ENCODE peak calls at places on chromosomes 16 and 17, in nine cellular contexts. E, N, J, X, G, C, L, Y and Z are unnamed samples.

GRCh38 chr16:4873091-4873490 is 25.8 kb downstream of the UBN1 start:
- DNase-seq in E (no peak), N (no peak), J (no peak), X (no peak), G (no peak), C (no peak), L (no peak), Y (no peak), Z (no peak)

GRCh38 chr16:16037970-16038369 is 88.6 kb downstream of the ABCC1 start:
- DNase-seq in E (no peak), N (no peak), J (no peak), X (no peak), G (no peak), C (no peak), L (no peak), Y (no peak), Z (no peak)

GRCh38 chr17:17186051-17186450 is 20.1 kb downstream of the PLD6 start:
- DNase-seq in E (peak), N (no peak), J (no peak), X (no peak), G (no peak), C (no peak), L (no peak), Y (no peak), Z (peak)

GRCh38 chr17:62675260-62675659 is 47.8 kb downstream of the MRC2 start:
- DNase-seq in E (no peak), N (no peak), J (no peak), X (no peak), G (no peak), C (no peak), L (no peak), Y (no peak), Z (no peak)

GRCh38 chr16:26220894-26221293 is 529.1 kb downstream of the HS3ST4 start:
- DNase-seq in E (no peak), N (no peak), J (no peak), X (no peak), G (no peak), C (no peak), L (no peak), Y (no peak), Z (no peak)

GRCh38 chr17:4738136-4739121 is 1.2 kb upstream of the ZMYND15 start:
- DNase-seq in E (peak), N (no peak), J (no peak), X (peak), G (peak), C (no peak), L (no peak), Y (no peak), Z (no peak)

GRCh38 chr17:32191306-32191705 is 49.0 kb downstream of the RHOT1 start:
- DNase-seq in E (no peak), N (peak), J (no peak), X (no peak), G (no peak), C (peak), L (no peak), Y (no peak), Z (no peak)

GRCh38 chr16:71343078-71343477 is 15.4 kb upstream of the CALB2 start:
- DNase-seq in E (no peak), N (no peak), J (no peak), X (no peak), G (no peak), C (no peak), L (no peak), Y (no peak), Z (no peak)

GRCh38 chr17:18364166-18364565 is 816 bp upstream of the SHMT1 start:
- DNase-seq in E (no peak), N (no peak), J (no peak), X (no peak), G (no peak), C (no peak), L (no peak), Y (no peak), Z (no peak)

GRCh38 chr17:79504181-79504605 is 106.7 kb downstream of the RBFOX3 start:
- DNase-seq in E (no peak), N (no peak), J (no peak), X (no peak), G (no peak), C (no peak), L (no peak), Y (no peak), Z (no peak)

GRCh38 chr17:38628441-38628840 is 22.7 kb upstream of the SRCIN1 start:
- DNase-seq in E (no peak), N (peak), J (no peak), X (no peak), G (peak), C (no peak), L (no peak), Y (no peak), Z (no peak)

GRCh38 chr16:9934723-9935508 is 247.3 kb downstream of the GRIN2A start:
- DNase-seq in E (no peak), N (no peak), J (no peak), X (no peak), G (no peak), C (no peak), L (no peak), Y (no peak), Z (no peak)

GRCh38 chr17:43755389-43755875 is 3.2 kb downstream of the SOST start:
- DNase-seq in E (no peak), N (peak), J (no peak), X (no peak), G (no peak), C (no peak), L (peak), Y (no peak), Z (peak)

GRCh38 chr17:9054146-9054545 is 32.8 kb downstream of the NTN1 start:
- DNase-seq in E (no peak), N (no peak), J (no peak), X (no peak), G (no peak), C (no peak), L (no peak), Y (no peak), Z (no peak)

GRCh38 chr17:68591583-68591982 is 9.6 kb downstream of the FAM20A start:
- DNase-seq in E (no peak), N (peak), J (no peak), X (no peak), G (no peak), C (peak), L (no peak), Y (no peak), Z (no peak)

GRCh38 chr16:89489040-89489721 is 1.2 kb downstream of the ANKRD11 start:
- DNase-seq in E (peak), N (peak), J (peak), X (peak), G (peak), C (peak), L (peak), Y (peak), Z (peak)

GRCh38 chr16:51813609-51814008 is 662.5 kb upstream of the SALL1 start:
- DNase-seq in E (no peak), N (no peak), J (no peak), X (no peak), G (no peak), C (no peak), L (no peak), Y (no peak), Z (no peak)

GRCh38 chr16:7805997-7806396 is 473.4 kb downstream of the RBFOX1 start:
- DNase-seq in E (no peak), N (no peak), J (no peak), X (no peak), G (no peak), C (no peak), L (no peak), Y (no peak), Z (no peak)

GRCh38 chr16:74942977-74943918 is 41.7 kb downstream of the WDR59 start:
- DNase-seq in E (no peak), N (no peak), J (no peak), X (no peak), G (no peak), C (no peak), L (no peak), Y (no peak), Z (no peak)

GRCh38 chr17:9218911-9219310 is 197.6 kb downstream of the NTN1 start:
- DNase-seq in E (no peak), N (peak), J (no peak), X (no peak), G (no peak), C (no peak), L (no peak), Y (no peak), Z (no peak)

GRCh38 chr16:4800290-4801041 is 2.0 kb downstream of the ROGDI start:
- DNase-seq in E (peak), N (no peak), J (no peak), X (no peak), G (no peak), C (no peak), L (no peak), Y (no peak), Z (peak)

GRCh38 chr17:2964370-2964769 is 99.0 kb downstream of the OR1D5 start:
- DNase-seq in E (no peak), N (no peak), J (no peak), X (no peak), G (no peak), C (no peak), L (no peak), Y (no peak), Z (no peak)

GRCh38 chr16:9160551-9160911 is 69.1 kb downstream of the HAPSTR1 start:
- DNase-seq in E (no peak), N (no peak), J (no peak), X (no peak), G (no peak), C (no peak), L (no peak), Y (no peak), Z (no peak)

GRCh38 chr17:49318438-49318965 is 43.5 kb downstream of the ZNF652 start:
- DNase-seq in E (no peak), N (no peak), J (no peak), X (no peak), G (no peak), C (no peak), L (no peak), Y (no peak), Z (no peak)

GRCh38 chr17:57051886-57052342 is 33.1 kb upstream of the AKAP1 start:
- DNase-seq in E (no peak), N (no peak), J (no peak), X (no peak), G (no peak), C (no peak), L (no peak), Y (no peak), Z (no peak)

GRCh38 chr16:17647879-17648649 is 177.3 kb upstream of the XYLT1 start:
- DNase-seq in E (no peak), N (no peak), J (no peak), X (no peak), G (no peak), C (no peak), L (no peak), Y (no peak), Z (no peak)

GRCh38 chr16:20765732-20766131 is 1.9 kb downstream of the ACSM3 start:
- DNase-seq in E (no peak), N (no peak), J (no peak), X (no peak), G (no peak), C (no peak), L (no peak), Y (no peak), Z (no peak)

GRCh38 chr17:30920282-30920681 is 1.5 kb upstream of the ADAP2 start:
- DNase-seq in E (no peak), N (peak), J (no peak), X (no peak), G (no peak), C (peak), L (no peak), Y (no peak), Z (no peak)

GRCh38 chr17:35082073-35082657 is 18.7 kb upstream of the RFFL start:
- DNase-seq in E (peak), N (peak), J (no peak), X (no peak), G (no peak), C (peak), L (no peak), Y (peak), Z (no peak)

GRCh38 chr16:89381788-89382187 is 108.6 kb downstream of the ANKRD11 start:
- DNase-seq in E (no peak), N (no peak), J (no peak), X (no peak), G (no peak), C (no peak), L (no peak), Y (no peak), Z (no peak)

GRCh38 chr17:28763804-28764266 is 20.0 kb downstream of the TRAF4 start:
- DNase-seq in E (peak), N (peak), J (no peak), X (peak), G (peak), C (peak), L (peak), Y (peak), Z (peak)

GRCh38 chr17:50177983-50178834 is 12.4 kb downstream of the SGCA start:
- DNase-seq in E (peak), N (peak), J (peak), X (peak), G (peak), C (peak), L (peak), Y (peak), Z (peak)

GRCh38 chr16:85927326-85927725 is 28.4 kb downstream of the IRF8 start:
- DNase-seq in E (no peak), N (no peak), J (no peak), X (no peak), G (no peak), C (no peak), L (no peak), Y (no peak), Z (no peak)
- TF ChIP-seq CTCF in E (no peak), N (no peak), J (no peak), X (no peak), G (no peak), C (no peak), L (no peak), Y (no peak), Z (no peak)

GRCh38 chr16:24041834-24042631 is 206.2 kb downstream of the PRKCB start:
- DNase-seq in E (peak), N (peak), J (no peak), X (peak), G (peak), C (peak), L (peak), Y (peak), Z (peak)
- TF ChIP-seq CTCF in E (peak), N (peak), J (peak), X (peak), G (peak), C (peak), L (peak), Y (peak), Z (peak)

DNA sequence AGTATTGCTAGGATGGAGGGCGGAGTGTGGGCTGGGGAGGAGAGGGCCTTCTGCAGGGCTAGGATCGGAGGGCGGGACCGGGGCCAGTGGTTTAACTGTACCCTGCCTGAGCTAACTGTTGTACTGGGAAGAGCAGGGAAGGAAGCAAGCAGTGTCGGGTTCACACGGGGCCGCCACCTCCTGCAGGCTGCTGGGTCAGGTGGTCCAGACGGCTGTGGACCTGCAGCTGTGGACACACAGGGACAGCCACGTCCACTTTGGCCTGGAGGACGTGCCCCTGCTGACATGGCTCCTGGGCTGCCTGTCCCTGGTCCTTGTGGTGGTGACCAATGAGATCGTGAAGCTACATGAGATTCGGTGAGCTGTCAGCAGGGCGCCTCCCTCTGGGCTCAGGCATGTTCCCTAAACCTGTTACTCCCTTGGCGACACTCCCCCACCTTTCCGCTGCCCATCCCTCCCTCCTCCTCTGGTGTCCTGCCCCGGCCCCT is 16.6 kb downstream of the CASKIN2 start:
- DNase-seq in E (no peak), N (no peak), J (no peak), X (no peak), G (no peak), C (no peak), L (no peak), Y (no peak), Z (no peak)
- TF ChIP-seq CTCF in E (no peak), N (no peak), J (no peak), X (no peak), G (no peak), C (no peak), L (no peak), Y (no peak), Z (no peak)

DNA sequence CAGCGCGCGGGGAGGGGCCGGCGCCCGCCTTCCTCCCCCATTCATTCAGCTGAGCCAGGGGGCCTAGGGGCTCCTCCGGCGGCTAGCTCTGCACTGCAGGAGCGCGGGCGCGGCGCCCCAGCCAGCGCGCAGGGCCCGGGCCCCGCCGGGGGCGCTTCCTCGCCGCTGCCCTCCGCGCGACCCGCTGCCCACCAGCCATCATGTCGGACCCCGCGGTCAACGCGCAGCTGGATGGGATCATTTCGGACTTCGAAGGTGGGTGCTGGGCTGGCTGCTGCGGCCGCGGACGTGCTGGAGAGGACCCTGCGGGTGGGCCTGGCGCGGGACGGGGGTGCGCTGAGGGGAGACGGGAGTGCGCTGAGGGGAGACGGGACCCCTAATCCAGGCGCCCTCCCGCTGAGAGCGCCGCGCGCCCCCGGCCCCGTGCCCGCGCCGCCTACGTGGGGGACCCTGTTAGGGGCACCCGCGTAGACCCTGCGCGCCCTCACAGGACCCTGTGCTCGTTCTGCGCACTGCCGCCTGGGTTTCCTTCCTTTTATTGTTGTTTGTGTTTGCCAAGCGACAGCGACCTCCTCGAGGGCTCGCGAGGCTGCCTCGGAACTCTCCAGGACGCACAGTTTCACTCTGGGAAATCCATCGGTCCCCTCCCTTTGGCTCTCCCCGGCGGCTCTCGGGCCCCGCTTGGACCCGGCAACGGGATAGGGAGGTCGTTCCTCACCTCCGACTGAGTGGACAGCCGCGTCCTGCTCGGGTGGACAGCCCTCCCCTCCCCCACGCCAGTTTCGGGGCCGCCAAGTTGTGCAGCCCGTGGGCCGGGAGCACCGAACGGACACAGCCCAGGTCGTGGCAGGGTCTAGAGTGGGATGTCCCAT is 232.8 kb downstream of the SEC14L1 start:
- DNase-seq in E (peak), N (peak), J (no peak), X (peak), G (no peak), C (no peak), L (peak), Y (no peak), Z (no peak)
- TF ChIP-seq CTCF in E (no peak), N (no peak), J (no peak), X (no peak), G (no peak), C (no peak), L (no peak), Y (no peak), Z (no peak)

GRCh38 chr17:81398170-81398854 is 3.1 kb downstream of the BAHCC1 start:
- DNase-seq in E (peak), N (peak), J (no peak), X (no peak), G (no peak), C (peak), L (peak), Y (no peak), Z (no peak)
- TF ChIP-seq CTCF in E (no peak), N (no peak), J (no peak), X (no peak), G (no peak), C (no peak), L (no peak), Y (no peak), Z (no peak)